ENCODE peak calls at places on chromosomes 4 and X, in eight cellular contexts. Q is A549, E is transverse colon, F is Panc1, I is pancreas, J is aorta, B is endothelial cell of umbilical vein, O is IMR-90. H is an unnamed sample.

GRCh38 chr4:66182651-66183050 is 512.4 kb upstream of the EPHA5 start:
- DNase-seq in B (no peak), E (no peak), Q (no peak), F (no peak), J (no peak), O (no peak), I (no peak), H (no peak)

GRCh38 chr4:87974856-87975462 is 555 bp upstream of the SPP1 start:
- DNase-seq in F (no peak), I (peak; percentile 60), O (peak; percentile 4), Q (peak; percentile 7), J (no peak), E (no peak), B (no peak), H (no peak)

GRCh38 chrX:125205918-125206665 is 113.6 kb upstream of the TEX13C start:
- DNase-seq in Q (no peak), B (no peak), E (no peak), I (no peak), F (no peak), O (no peak), J (no peak), H (no peak)

GRCh38 chr4:78517050-78517652 is 34.4 kb upstream of the ANXA3 start:
- DNase-seq in Q (peak; percentile 7), E (no peak), F (no peak), B (peak; percentile 53), O (peak; percentile 43), I (no peak), J (no peak), H (no peak)

GRCh38 chr4:15428611-15429010 is 778 bp downstream of the C1QTNF7 start:
- DNase-seq in O (no peak), F (no peak), Q (no peak), J (no peak), B (no peak), E (peak; percentile 10), I (no peak), H (no peak)

GRCh38 chr4:99594818-99595217 is 20.2 kb downstream of the MTTP start:
- DNase-seq in O (no peak), I (no peak), Q (no peak), J (no peak), E (no peak), F (no peak), B (no peak), H (no peak)

GRCh38 chr4:147714575-147715401 is 17.1 kb upstream of the ARHGAP10 start:
- DNase-seq in I (no peak), J (peak; percentile 81), F (peak; percentile 65), E (peak; percentile 23), Q (no peak), O (peak; percentile 90), B (peak; percentile 81), H (peak; percentile 62)

GRCh38 chr4:124437853-124438495 is 274.6 kb downstream of the ANKRD50 start:
- DNase-seq in O (no peak), Q (no peak), I (no peak), E (peak; percentile 19), B (peak; percentile 47), J (no peak), F (no peak), H (peak; percentile 51)

GRCh38 chr4:175215657-175216056 is 297.5 kb downstream of the ADAM29 start:
- DNase-seq in O (no peak), B (no peak), J (no peak), Q (no peak), F (no peak), E (no peak), I (no peak), H (no peak)

GRCh38 chr4:188841523-188841922 is 702.3 kb downstream of the TRIML1 start:
- DNase-seq in O (no peak), F (no peak), I (no peak), Q (no peak), J (no peak), B (no peak), E (no peak), H (no peak)

GRCh38 chr4:110681381-110681780 is 58.5 kb upstream of the PITX2 start:
- DNase-seq in B (no peak), E (no peak), O (no peak), J (no peak), F (no peak), I (no peak), Q (no peak), H (no peak)

GRCh38 chr4:69546121-69546520 is 50.4 kb upstream of the UGT2B4 start:
- DNase-seq in E (no peak), I (no peak), F (no peak), Q (no peak), B (no peak), O (no peak), J (no peak), H (no peak)

DNA sequence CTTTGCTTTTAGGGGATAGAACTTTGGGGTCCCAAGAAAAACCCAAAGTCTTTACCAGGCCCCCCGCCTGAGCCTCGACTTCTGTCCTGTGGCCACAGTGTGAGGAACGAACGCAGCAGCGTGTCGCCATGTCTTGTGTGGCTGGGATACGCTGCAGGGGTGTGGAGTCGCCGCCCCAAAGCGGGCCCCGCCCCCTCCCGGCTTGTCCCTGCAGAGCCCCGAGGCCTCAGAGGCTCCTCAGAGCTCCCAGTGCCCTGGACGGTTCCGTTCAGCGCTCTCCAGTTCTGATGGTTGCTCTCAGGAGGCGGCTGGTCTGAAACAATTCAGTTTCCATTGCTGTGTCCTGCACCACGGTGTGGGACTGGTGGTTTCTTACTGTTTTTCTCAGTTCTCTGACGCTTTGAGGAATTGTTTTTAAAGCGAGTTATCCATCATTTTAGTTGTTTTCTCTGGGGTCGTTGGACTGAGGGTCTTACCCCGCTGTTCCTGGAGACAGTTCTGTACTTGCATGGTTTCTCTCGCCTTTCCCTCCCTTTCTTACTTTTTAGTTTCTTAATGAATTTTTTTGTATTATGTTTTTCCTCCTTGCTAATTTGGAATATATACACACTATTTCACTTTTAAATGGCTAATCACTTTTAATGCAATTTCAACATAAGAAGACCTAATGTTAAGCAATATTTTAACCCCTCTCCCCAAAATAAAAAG is 1.6 kb upstream of the IDUA start:
- DNase-seq in E (peak; percentile 89), Q (peak; percentile 46), B (peak; percentile 24), O (no peak), F (no peak), J (no peak), I (peak; percentile 90), H (peak; percentile 93)
- H3K9me3 ChIP-seq in E (no peaks in the 10 kb centered on the region), Q (no peaks in the 10 kb centered on the region), B (no peaks in the 10 kb centered on the region), O (no peaks in the 10 kb centered on the region), F (no peaks in the 10 kb centered on the region), J (no peaks in the 10 kb centered on the region), I (no peaks in the 10 kb centered on the region), H (no peaks in the 10 kb centered on the region)

DNA sequence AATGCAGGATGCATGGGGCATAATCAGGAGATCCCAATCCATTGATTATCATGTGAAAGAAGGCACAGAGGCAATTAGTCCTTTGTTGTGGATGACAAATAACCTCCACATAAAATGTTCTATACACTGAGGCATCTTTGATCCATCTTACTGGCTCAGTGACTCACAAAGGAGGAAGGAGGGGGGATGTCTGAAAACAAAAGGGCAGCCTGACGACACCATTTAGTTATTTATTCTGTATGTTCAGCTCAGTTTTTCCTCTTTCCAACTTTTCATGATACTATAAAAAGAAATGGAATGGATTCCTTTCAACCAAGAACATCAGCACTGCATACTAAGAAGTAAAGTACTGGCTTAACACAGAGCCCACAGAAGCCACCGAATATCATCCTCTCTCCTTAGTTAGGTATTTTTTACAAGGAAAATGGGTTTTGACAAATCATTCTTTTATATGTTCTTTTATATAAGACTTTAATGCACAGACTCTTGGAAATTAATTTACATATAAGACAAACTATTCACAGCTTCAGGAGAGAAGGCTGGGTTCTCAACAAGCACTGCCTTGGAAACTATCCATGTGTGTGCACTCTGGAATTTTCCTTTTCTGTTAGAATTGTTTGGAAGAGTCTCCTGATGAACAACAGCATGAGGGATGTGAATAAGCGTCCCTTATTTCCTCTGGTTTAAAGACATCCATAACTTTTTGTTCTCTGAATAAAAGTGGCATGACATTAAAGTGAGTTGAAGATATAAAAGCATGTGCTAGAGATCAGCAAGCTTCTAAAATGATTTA is 135.6 kb downstream of the TSPAN5 start:
- DNase-seq in I (no peak), F (peak; percentile 28), J (no peak), O (peak; percentile 92), Q (no peak), E (no peak), B (peak; percentile 91), H (no peak)
- H3K4me3 ChIP-seq in I (no peak overlapping the region), F (no peak overlapping the region), J (no peak overlapping the region), O (no peak overlapping the region), Q (no peak overlapping the region), E (no peak overlapping the region), B (peak overlapping the region; percentile 45), H (no peak overlapping the region)

GRCh38 chrX:153353416-153353815 is 19.5 kb downstream of the ZNF275 start:
- DNase-seq in I (no peak), B (no peak), J (no peak), F (no peak), E (no peak), Q (no peak), O (no peak), H (no peak)
- H3K9me3 ChIP-seq in I (no peaks in the 10 kb centered on the region), B (no peaks in the 10 kb centered on the region), J (no peaks in the 10 kb centered on the region), F (no peaks in the 10 kb centered on the region), E (no peaks in the 10 kb centered on the region), Q (no peaks in the 10 kb centered on the region), O (peaks cover 3% of the 10 kb centered on the region), H (no peaks in the 10 kb centered on the region)

DNA sequence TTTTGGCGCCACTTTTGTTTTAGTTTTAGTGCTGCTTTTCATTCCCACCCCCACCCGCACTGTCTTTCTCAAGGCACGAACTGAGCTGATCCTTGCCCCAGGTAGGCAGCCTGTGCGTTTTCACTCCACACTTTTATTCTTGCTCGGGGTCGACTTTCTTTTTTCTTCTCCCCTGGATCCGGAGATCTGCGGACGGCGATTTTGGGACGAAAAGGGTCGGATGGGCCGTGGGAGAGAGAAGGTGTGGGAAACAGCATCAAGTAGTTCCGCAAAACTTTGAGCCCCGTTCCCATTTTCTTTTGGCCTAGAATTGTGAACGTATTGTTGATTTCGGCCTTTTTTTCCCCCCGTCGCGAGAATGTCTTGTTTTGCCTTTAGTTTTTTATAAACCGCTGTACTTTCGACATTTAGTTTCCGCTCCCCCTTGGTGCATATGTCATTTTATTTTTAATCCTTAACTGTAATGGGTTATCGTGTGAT is 540 bp downstream of the STAG2 start:
- DNase-seq in J (no peak), I (no peak), O (no peak), Q (peak; percentile 39), E (no peak), B (no peak), F (no peak), H (no peak)
- H3K4me3 ChIP-seq in J (peak overlapping the region; percentile 84), I (peak overlapping the region; percentile 55), O (peak overlapping the region; percentile 89), Q (peak overlapping the region; percentile 94), E (peak overlapping the region; percentile 53), B (peak overlapping the region; percentile 98), F (peak overlapping the region; percentile 95), H (peak overlapping the region; percentile 78)

GRCh38 chrX:151736685-151737084 is 2.1 kb downstream of the CNGA2 start:
- DNase-seq in J (no peak), Q (no peak), I (no peak), E (no peak), O (no peak), B (no peak), F (no peak), H (no peak)
- H3K9me3 ChIP-seq in J (no peaks in the 10 kb centered on the region), Q (no peaks in the 10 kb centered on the region), I (no peaks in the 10 kb centered on the region), E (no peaks in the 10 kb centered on the region), O (peaks cover 3% of the 10 kb centered on the region), B (no peaks in the 10 kb centered on the region), F (no peaks in the 10 kb centered on the region), H (no peaks in the 10 kb centered on the region)

GRCh38 chrX:9906919-9907318 is 60.2 kb upstream of the CLDN34 start:
- DNase-seq in F (no peak), O (no peak), I (no peak), Q (no peak), J (no peak), B (no peak), E (no peak), H (no peak)
- H3K4me3 ChIP-seq in F (no peak overlapping the region), O (no peak overlapping the region), I (no peak overlapping the region), Q (no peak overlapping the region), J (no peak overlapping the region), B (no peak overlapping the region), E (no peak overlapping the region), H (no peak overlapping the region)